ENCODE peak calls at places on chromosomes 6 and 20, in eight cellular contexts. A is fibroblast of the aortic adventitia; U is B cell; R is CD8-positive, alpha-beta T cell; H is heart right ventricle; C is epithelial cell of esophagus; M is mammary epithelial cell; L is testis. W is an unnamed sample.

GRCh38 chr6:11810854-11811643 is 32.4 kb upstream of the ADTRP start:
- DNase-seq in M (no peak), R (no peak), L (peak), U (no peak), C (no peak), A (peak), H (peak), W (no peak)

GRCh38 chr6:91376686-91377085 is 789.8 kb upstream of the MAP3K7 start:
- DNase-seq in H (no peak), C (no peak), A (no peak), U (no peak), R (no peak), L (no peak), M (no peak), W (no peak)

GRCh38 chr20:25314497-25315417 is 66.9 kb downstream of the PYGB start:
- DNase-seq in L (no peak), U (no peak), R (no peak), H (no peak), M (no peak), C (no peak), A (no peak), W (no peak)

GRCh38 chr6:75849329-75850025 is 100.4 kb downstream of the MYO6 start:
- DNase-seq in C (peak), M (no peak), H (no peak), A (no peak), R (no peak), L (no peak), U (no peak), W (no peak)

GRCh38 chr20:3021777-3022176 is 21.6 kb upstream of the GNRH2 start:
- DNase-seq in A (no peak), U (no peak), M (no peak), R (no peak), C (no peak), H (no peak), L (no peak), W (no peak)

GRCh38 chr20:63740070-63740500 is 509 bp downstream of the SLC2A4RG start:
- DNase-seq in M (no peak), R (peak), L (no peak), A (peak), U (peak), H (peak), C (peak), W (no peak)

GRCh38 chr20:25204550-25205276 is 9.2 kb downstream of the ENTPD6 start:
- DNase-seq in R (no peak), C (no peak), U (no peak), H (no peak), A (no peak), M (peak), L (no peak), W (no peak)

GRCh38 chr20:17796096-17796563 is 96.4 kb downstream of the BANF2 start:
- DNase-seq in M (no peak), R (no peak), L (no peak), U (no peak), C (peak), A (peak), H (peak), W (no peak)

GRCh38 chr6:158008894-158009891 is 27.5 kb downstream of the SYNJ2 start:
- DNase-seq in A (peak), H (no peak), R (peak), L (peak), M (peak), U (no peak), C (no peak), W (no peak)

GRCh38 chr20:12594410-12595130 is 414.2 kb upstream of the SPTLC3 start:
- DNase-seq in U (no peak), L (no peak), R (no peak), M (no peak), H (no peak), A (no peak), C (peak), W (no peak)

GRCh38 chr20:59412251-59412650 is 111.8 kb downstream of the EDN3 start:
- DNase-seq in A (no peak), H (no peak), M (no peak), C (no peak), R (no peak), U (no peak), L (no peak), W (no peak)

GRCh38 chr20:59411191-59411988 is 111.0 kb downstream of the EDN3 start:
- DNase-seq in M (no peak), L (no peak), C (no peak), R (no peak), H (no peak), A (no peak), U (no peak), W (no peak)

GRCh38 chr20:59415224-59415623 is 114.8 kb downstream of the EDN3 start:
- DNase-seq in H (no peak), A (no peak), R (no peak), L (no peak), U (no peak), M (no peak), C (no peak), W (no peak)

GRCh38 chr20:59413326-59413865 is 113.0 kb downstream of the EDN3 start:
- DNase-seq in U (no peak), M (no peak), H (no peak), R (no peak), C (no peak), A (no peak), L (no peak), W (no peak)

DNA sequence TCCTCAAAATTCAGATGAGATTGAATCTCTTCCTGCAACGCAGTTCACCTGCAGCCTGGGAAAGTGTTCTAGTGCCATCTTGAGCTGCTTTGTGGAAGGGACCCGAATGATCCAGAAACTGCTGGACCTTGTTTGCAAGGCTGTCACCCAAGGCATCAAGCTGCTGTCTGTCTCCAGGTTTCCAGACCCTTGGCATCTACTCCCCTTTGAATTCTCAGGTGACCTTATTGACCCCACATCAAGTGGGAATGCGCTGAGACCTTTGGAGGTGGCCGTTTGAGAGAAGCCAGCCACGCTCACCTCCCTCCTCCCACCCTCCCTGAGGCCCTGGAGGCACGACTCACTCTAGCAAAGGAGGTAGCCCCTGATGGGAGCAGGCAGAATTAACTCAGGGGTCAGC is 112.5 kb downstream of the EDN3 start:
- DNase-seq in M (no peak), R (no peak), L (no peak), H (no peak), C (no peak), A (no peak), U (no peak), W (no peak)
- TF ChIP-seq CTCF in M (no peak), R (no peak), L (no peak), H (no peak), C (no peak), A (no peak), U (no peak), W (no peak)

DNA sequence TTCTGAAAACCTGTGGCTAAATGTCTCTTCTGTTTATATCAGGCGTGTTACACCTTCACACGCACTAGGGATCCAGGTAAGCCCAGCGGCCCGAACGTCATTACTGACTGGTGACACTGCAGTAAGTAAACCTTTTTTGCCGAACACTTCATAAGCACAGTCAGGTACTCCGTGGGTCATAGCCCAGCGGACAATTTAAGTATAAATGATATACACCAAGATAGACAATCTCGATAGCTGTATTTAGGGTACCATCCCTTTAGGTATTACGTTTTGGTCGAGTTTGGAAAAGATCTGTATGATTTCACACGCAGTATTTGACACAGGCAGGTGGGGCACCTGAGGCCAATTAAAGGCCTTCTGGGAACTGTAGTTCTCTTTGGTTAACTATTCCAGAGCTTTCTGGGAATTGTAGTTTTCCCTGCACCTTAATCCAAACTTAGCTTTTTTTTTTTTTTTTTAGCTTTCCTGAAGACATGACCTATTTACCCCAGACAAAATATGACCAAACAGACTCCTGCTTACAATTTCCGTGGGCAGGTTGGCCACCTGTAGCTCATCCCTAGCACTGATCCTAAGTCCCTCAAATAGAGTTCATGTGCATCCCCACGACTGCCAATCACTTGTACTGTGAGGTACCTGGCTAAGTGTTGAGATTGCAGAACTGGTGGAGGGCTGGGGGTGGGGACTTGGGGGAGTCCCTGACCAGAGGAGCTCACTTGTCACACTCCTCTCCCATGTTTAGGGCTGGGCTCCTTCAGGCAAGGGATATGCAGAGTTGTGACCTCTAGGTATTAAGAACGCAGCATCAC is 908 bp upstream of the EHMT2 start:
- DNase-seq in A (peak), C (peak), M (peak), L (peak), R (peak), H (no peak), U (peak), W (no peak)
- TF ChIP-seq CTCF in A (no peak), C (peak), M (peak), L (no peak), R (no peak), H (no peak), U (no peak), W (no peak)

DNA sequence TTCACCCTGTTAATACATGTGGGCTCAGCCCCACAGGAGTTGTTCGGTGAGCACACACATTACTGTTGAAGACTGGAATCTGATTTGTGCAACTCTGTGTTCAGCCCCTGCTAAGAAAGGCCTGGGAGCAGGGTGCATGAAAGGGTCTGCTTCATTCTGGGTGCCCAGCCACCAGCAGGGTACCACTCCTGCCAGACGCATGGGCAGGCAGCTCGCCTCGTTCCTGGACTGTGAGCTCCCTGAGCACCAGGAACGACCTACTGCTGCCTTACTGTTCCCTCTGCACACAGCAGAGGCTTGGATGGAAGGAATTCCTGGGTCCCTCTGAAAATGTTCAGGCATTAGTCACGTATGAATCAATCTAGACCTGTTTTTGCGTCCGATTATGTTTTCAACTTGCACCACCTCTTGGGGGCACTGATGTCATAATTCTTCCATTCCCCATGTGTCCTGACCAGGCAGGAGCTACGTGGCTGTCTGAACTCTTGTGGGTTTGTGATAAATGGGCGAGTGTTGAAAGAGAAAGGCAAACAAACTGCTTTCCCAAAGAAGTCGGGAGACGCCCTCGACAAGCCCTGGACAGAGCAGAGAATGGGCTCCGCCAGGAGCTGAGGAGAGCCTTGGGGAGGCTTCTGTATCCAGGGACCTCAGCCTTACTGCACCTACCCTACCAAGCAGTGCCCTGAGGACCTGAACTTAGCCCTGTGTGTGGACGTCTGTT is 123.9 kb downstream of the LY86 start:
- DNase-seq in A (peak), U (peak), R (no peak), C (peak), L (no peak), H (no peak), M (peak), W (no peak)
- TF ChIP-seq CTCF in A (no peak), U (no peak), R (no peak), C (peak), L (no peak), H (no peak), M (peak), W (no peak)

GRCh38 chr20:7159903-7160302 is 392.4 kb downstream of the BMP2 start:
- DNase-seq in L (no peak), U (no peak), R (no peak), H (no peak), C (peak), M (peak), A (peak), W (no peak)

GRCh38 chr20:7155794-7156193 is 388.3 kb downstream of the BMP2 start:
- DNase-seq in M (peak), C (no peak), H (no peak), R (no peak), L (no peak), U (no peak), A (no peak), W (no peak)

DNA sequence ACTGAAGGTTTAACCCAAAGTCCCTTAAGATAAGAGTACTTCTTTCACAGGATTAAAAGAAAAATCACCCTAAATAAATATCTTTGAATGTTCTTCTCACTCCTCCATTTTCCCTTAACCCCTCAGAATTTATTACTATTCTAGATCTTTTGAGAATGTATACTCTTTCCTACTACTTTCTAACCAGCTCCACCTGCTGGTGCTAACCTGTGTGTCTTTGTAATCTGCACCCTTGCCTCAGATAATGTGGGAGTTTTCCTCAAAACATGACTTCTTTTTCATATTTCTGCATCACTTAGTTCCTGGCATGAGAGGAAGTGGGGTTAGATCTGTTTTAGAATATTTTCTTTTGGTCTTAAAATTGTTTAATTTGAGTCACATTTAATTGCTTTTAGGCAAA is 394.2 kb downstream of the BMP2 start:
- DNase-seq in H (no peak), R (no peak), U (no peak), C (peak), A (peak), M (peak), L (peak), W (no peak)
- TF ChIP-seq CTCF in H (peak), R (no peak), U (no peak), C (peak), A (peak), M (peak), L (no peak), W (no peak)

GRCh38 chr6:168150551-168151444 is 71.8 kb upstream of the FRMD1 start:
- DNase-seq in M (no peak), H (no peak), C (no peak), R (no peak), L (peak), U (no peak), A (peak), W (no peak)
- TF ChIP-seq CTCF in M (no peak), H (peak), C (peak), R (no peak), L (no peak), U (no peak), A (peak), W (peak)

GRCh38 chr20:22863881-22864280 is 171.2 kb upstream of the SSTR4 start:
- DNase-seq in U (no peak), H (no peak), R (no peak), L (no peak), A (no peak), C (no peak), M (no peak), W (no peak)

GRCh38 chr20:22866757-22867425 is 168.2 kb upstream of the SSTR4 start:
- DNase-seq in U (no peak), M (no peak), R (no peak), L (no peak), C (peak), A (peak), H (no peak), W (no peak)

GRCh38 chr20:22861231-22861980 is 173.7 kb upstream of the SSTR4 start:
- DNase-seq in R (no peak), U (no peak), L (no peak), A (no peak), C (peak), M (no peak), H (no peak), W (no peak)

GRCh38 chr20:22861990-22862389 is 173.1 kb upstream of the SSTR4 start:
- DNase-seq in L (no peak), H (peak), U (no peak), A (no peak), R (no peak), M (no peak), C (peak), W (no peak)

DNA sequence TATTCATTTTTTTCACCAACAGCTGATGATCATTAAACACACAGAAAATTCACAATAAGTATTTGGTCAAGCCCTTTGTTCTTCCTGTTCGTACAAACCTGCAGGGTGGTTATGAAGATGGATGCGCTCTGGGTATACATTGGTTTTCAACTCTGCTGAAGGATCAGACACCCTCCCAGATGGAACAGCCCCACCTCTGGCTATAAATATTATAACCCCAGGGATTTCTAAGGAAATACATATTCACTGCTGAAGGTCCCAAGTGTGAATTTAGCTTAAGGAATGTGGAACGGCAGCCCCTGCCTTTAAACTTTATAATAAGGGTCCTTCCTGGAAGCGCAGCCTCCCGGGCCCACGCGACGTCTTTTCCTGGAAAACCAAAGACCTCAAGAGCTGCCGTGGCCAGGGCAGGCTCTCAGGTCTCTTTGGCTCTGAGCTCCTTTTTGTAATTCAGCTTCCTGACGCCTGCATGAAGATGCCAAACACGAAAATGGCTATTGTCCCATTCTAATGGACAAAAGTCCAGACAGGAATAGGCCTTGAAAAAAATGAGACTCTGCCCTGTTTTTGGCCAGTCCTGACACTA is 172.4 kb upstream of the SSTR4 start:
- DNase-seq in L (no peak), M (no peak), R (no peak), H (peak), C (no peak), U (no peak), A (no peak), W (no peak)
- TF ChIP-seq CTCF in L (no peak), M (no peak), R (no peak), H (peak), C (peak), U (no peak), A (no peak), W (no peak)

W was measured in GM12864.